ENCODE peak calls at places on chromosome 17, in five cellular contexts. One of them, this sample, is unnamed.

GRCh38 chr17:6530324-6530920 is 25.9 kb downstream of the PITPNM3 start:
- DNase-seq in cardiac muscle cell: no peak
- DNase-seq in fibroblast of pulmonary artery: no peak
- DNase-seq in mucosa of descending colon: no peak
- DNase-seq in neural crest cell: no peak
- DNase-seq in this sample: no peak

GRCh38 chr17:83054518-83055125 is 24.8 kb upstream of the METRNL start:
- DNase-seq in mucosa of descending colon: no peak
- DNase-seq in cardiac muscle cell: no peak
- DNase-seq in fibroblast of pulmonary artery: no peak
- DNase-seq in neural crest cell: no peak
- DNase-seq in this sample: peak

GRCh38 chr17:79461041-79461440 is 149.8 kb downstream of the RBFOX3 start:
- DNase-seq in cardiac muscle cell: no peak
- DNase-seq in fibroblast of pulmonary artery: peak
- DNase-seq in mucosa of descending colon: no peak
- DNase-seq in neural crest cell: no peak
- DNase-seq in this sample: no peak

GRCh38 chr17:43584666-43585102 is 38.5 kb upstream of the ETV4 start:
- DNase-seq in cardiac muscle cell: peak
- DNase-seq in fibroblast of pulmonary artery: peak
- DNase-seq in neural crest cell: no peak
- DNase-seq in mucosa of descending colon: no peak
- DNase-seq in this sample: no peak

GRCh38 chr17:21275579-21276339 is 8.8 kb upstream of the MAP2K3 start:
- DNase-seq in neural crest cell: peak
- DNase-seq in mucosa of descending colon: peak
- DNase-seq in fibroblast of pulmonary artery: peak
- DNase-seq in cardiac muscle cell: peak
- DNase-seq in this sample: peak

GRCh38 chr17:65662166-65662565 is 100.7 kb upstream of the AXIN2 start:
- DNase-seq in fibroblast of pulmonary artery: peak
- DNase-seq in neural crest cell: no peak
- DNase-seq in mucosa of descending colon: no peak
- DNase-seq in cardiac muscle cell: peak
- DNase-seq in this sample: no peak

GRCh38 chr17:82948081-82948511 is 108.3 kb upstream of the ZNF750 start:
- DNase-seq in neural crest cell: no peak
- DNase-seq in cardiac muscle cell: no peak
- DNase-seq in fibroblast of pulmonary artery: no peak
- DNase-seq in mucosa of descending colon: peak
- DNase-seq in this sample: no peak

GRCh38 chr17:59848385-59848668 is 44.4 kb downstream of the TUBD1 start:
- DNase-seq in cardiac muscle cell: no peak
- DNase-seq in mucosa of descending colon: no peak
- DNase-seq in fibroblast of pulmonary artery: no peak
- DNase-seq in neural crest cell: no peak
- DNase-seq in this sample: no peak

GRCh38 chr17:7651097-7651958 is 602 bp downstream of the ATP1B2 start:
- DNase-seq in mucosa of descending colon: no peak
- DNase-seq in fibroblast of pulmonary artery: no peak
- DNase-seq in cardiac muscle cell: no peak
- DNase-seq in neural crest cell: no peak
- DNase-seq in this sample: no peak

GRCh38 chr17:66255527-66255971 is 26.3 kb upstream of the APOH start:
- DNase-seq in mucosa of descending colon: no peak
- DNase-seq in fibroblast of pulmonary artery: no peak
- DNase-seq in cardiac muscle cell: no peak
- DNase-seq in neural crest cell: no peak
- DNase-seq in this sample: no peak

GRCh38 chr17:44023545-44024270 is 8.9 kb upstream of the TMEM101 start:
- DNase-seq in fibroblast of pulmonary artery: no peak
- DNase-seq in neural crest cell: no peak
- DNase-seq in mucosa of descending colon: peak
- DNase-seq in cardiac muscle cell: no peak
- DNase-seq in this sample: no peak

GRCh38 chr17:28366605-28367004 is 1.6 kb upstream of the SEBOX start:
- DNase-seq in mucosa of descending colon: no peak
- DNase-seq in neural crest cell: no peak
- DNase-seq in cardiac muscle cell: no peak
- DNase-seq in fibroblast of pulmonary artery: no peak
- DNase-seq in this sample: no peak
- TF ChIP-seq CTCF in mucosa of descending colon: no peak
- TF ChIP-seq CTCF in neural crest cell: no peak
- TF ChIP-seq CTCF in cardiac muscle cell: no peak
- TF ChIP-seq CTCF in fibroblast of pulmonary artery: peak
- TF ChIP-seq CTCF in this sample: no peak

DNA sequence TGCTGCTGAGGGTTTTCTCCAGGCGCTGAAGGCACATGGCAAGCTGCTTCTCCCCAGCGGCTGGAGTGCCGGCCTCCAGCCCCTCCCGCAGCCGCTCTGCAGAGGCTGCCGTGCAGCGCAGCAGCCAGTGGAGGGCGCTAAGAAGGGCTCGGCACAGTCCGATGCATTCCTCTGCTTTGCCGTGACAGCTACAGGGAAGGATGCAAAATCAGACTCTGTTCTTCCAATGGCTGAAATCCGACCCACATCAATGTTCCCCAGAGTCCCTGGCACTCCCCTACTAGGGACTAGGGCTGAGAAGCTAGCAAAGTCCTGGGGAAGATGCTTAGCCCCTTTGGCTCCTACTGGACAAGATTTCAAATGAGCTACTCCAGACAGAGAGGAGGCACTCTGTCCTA is 19.0 kb downstream of the MED24 start:
- DNase-seq in mucosa of descending colon: peak
- DNase-seq in fibroblast of pulmonary artery: peak
- DNase-seq in cardiac muscle cell: peak
- DNase-seq in neural crest cell: peak
- DNase-seq in this sample: no peak
- TF ChIP-seq CTCF in mucosa of descending colon: peak
- TF ChIP-seq CTCF in fibroblast of pulmonary artery: peak
- TF ChIP-seq CTCF in cardiac muscle cell: peak
- TF ChIP-seq CTCF in neural crest cell: peak
- TF ChIP-seq CTCF in this sample: no peak

GRCh38 chr17:28381141-28381825 is 9.8 kb downstream of the SARM1 start:
- DNase-seq in mucosa of descending colon: peak
- DNase-seq in neural crest cell: peak
- DNase-seq in cardiac muscle cell: peak
- DNase-seq in fibroblast of pulmonary artery: no peak
- DNase-seq in this sample: no peak
- TF ChIP-seq CTCF in mucosa of descending colon: no peak
- TF ChIP-seq CTCF in neural crest cell: peak
- TF ChIP-seq CTCF in cardiac muscle cell: peak
- TF ChIP-seq CTCF in fibroblast of pulmonary artery: peak
- TF ChIP-seq CTCF in this sample: no peak

DNA sequence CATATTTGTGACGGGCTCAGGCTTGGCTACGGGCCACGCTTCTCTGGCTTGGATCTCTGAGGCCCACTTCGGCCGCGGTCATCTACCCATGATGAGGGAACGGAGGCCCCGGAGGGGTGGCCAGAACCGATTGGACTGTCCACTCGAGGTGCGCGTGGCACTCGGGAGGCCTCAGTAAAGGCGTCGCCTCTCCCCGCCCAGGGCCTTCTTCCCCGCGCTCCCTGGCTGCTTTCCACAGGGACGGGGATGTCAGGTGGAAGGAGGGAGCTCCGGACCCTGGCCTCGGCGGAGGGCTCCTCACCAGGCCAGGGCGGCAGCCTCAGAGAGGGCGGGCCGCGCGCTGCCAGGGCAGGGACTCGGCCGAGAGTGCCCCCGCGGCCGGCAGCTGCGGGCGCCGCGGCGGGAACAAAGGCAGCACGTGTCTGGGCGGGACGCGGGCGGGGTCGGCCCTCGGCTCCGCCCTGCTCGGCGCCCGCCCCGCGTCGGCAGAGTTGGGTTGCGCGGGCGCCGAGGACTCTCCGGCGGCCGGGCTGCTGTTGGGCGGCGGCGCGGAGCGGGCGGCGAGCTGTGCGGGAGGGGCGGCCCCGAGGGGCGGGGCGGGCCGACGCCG is 597 bp upstream of the CDK5R1 start:
- DNase-seq in cardiac muscle cell: peak
- DNase-seq in mucosa of descending colon: peak
- DNase-seq in neural crest cell: no peak
- DNase-seq in fibroblast of pulmonary artery: peak
- DNase-seq in this sample: peak
- TF ChIP-seq CTCF in cardiac muscle cell: no peak
- TF ChIP-seq CTCF in mucosa of descending colon: no peak
- TF ChIP-seq CTCF in neural crest cell: no peak
- TF ChIP-seq CTCF in fibroblast of pulmonary artery: no peak
- TF ChIP-seq CTCF in this sample: no peak